ENCODE peak calls at places on chromosomes 4 and X, in six cellular contexts. F, E, N, J, S and X are unnamed samples.

GRCh38 chr4:29536745-29537144 is 1183.4 kb upstream of the PCDH7 start:
- DNase-seq in F (no peak), E (no peak), N (no peak), J (no peak), S (no peak), X (no peak)

GRCh38 chrX:38045697-38046096 is 39.3 kb downstream of the SYTL5 start:
- DNase-seq in F (peak; percentile 10), E (no peak), N (no peak), J (no peak), S (no peak), X (no peak)

GRCh38 chr4:41305486-41305885 is 48.8 kb downstream of the UCHL1 start:
- DNase-seq in F (no peak), E (no peak), N (no peak), J (no peak), S (no peak), X (no peak)

GRCh38 chr4:189376901-189377300 is 563.8 kb upstream of the FRG1 start:
- DNase-seq in F (no peak), E (no peak), N (no peak), J (no peak), S (no peak), X (no peak)

GRCh38 chr4:109072595-109072994 is 229.9 kb downstream of the COL25A1 start:
- DNase-seq in F (no peak), E (no peak), N (no peak), J (no peak), S (no peak), X (peak; percentile 89)

GRCh38 chr4:74033721-74034120 is 4.8 kb downstream of the CXCL3 start:
- DNase-seq in F (no peak), E (no peak), N (no peak), J (no peak), S (no peak), X (no peak)

GRCh38 chr4:140641789-140642439 is 73.2 kb upstream of the UCP1 start:
- DNase-seq in F (peak; percentile 69), E (peak; percentile 23), N (no peak), J (peak; percentile 84), S (peak; percentile 75), X (no peak)

GRCh38 chrX:131869182-131869581 is 153.9 kb upstream of the STK26 start:
- DNase-seq in F (no peak), E (no peak), N (no peak), J (no peak), S (no peak), X (no peak)

GRCh38 chr4:48831532-48832015 is 686 bp downstream of the OCIAD1 start:
- DNase-seq in F (no peak), E (peak; percentile 58), N (no peak), J (no peak), S (peak; percentile 5), X (no peak)

GRCh38 chrX:142156567-142156966 is 48.5 kb downstream of the MAGEC2 start:
- DNase-seq in F (no peak), E (no peak), N (no peak), J (no peak), S (peak; percentile 45), X (no peak)

GRCh38 chrX:134761788-134762187 is 103.5 kb upstream of the PLAC1 start:
- DNase-seq in F (no peak), E (peak; percentile 18), N (no peak), J (no peak), S (peak; percentile 36), X (no peak)

GRCh38 chrX:30821116-30821515 is 67.9 kb downstream of the TAB3 start:
- DNase-seq in F (no peak), E (peak; percentile 8), N (no peak), J (no peak), S (peak; percentile 1), X (no peak)

GRCh38 chrX:150044556-150044955 is 106.3 kb upstream of the EOLA2 start:
- DNase-seq in F (no peak), E (no peak), N (no peak), J (no peak), S (no peak), X (no peak)

GRCh38 chrX:115178473-115178872 is 10.7 kb upstream of the RBMXL3 start:
- DNase-seq in F (no peak), E (no peak), N (no peak), J (no peak), S (peak; percentile 39), X (no peak)

GRCh38 chr4:56641494-56642051 is 39.5 kb downstream of the HOPX start:
- DNase-seq in F (no peak), E (no peak), N (no peak), J (no peak), S (no peak), X (no peak)

GRCh38 chr4:153438916-153439756 is 27.0 kb upstream of the TMEM131L start:
- DNase-seq in F (no peak), E (peak; percentile 81), N (peak; percentile 51), J (no peak), S (no peak), X (no peak)

GRCh38 chr4:10129196-10130185 is 12.9 kb upstream of the WDR1 start:
- DNase-seq in F (no peak), E (no peak), N (no peak), J (no peak), S (no peak), X (no peak)

GRCh38 chr4:153198739-153199138 is 5.5 kb upstream of the TRIM2 start:
- DNase-seq in F (no peak), E (no peak), N (no peak), J (no peak), S (no peak), X (no peak)

GRCh38 chr4:158122501-158122900 is 50.3 kb downstream of the GASK1B start:
- DNase-seq in F (no peak), E (no peak), N (no peak), J (no peak), S (no peak), X (no peak)

GRCh38 chr4:184400375-184400870 is 73.9 kb downstream of the IRF2 start:
- DNase-seq in F (peak; percentile 45), E (no peak), N (no peak), J (no peak), S (no peak), X (no peak)

GRCh38 chr4:184397516-184398163 is 76.7 kb downstream of the IRF2 start:
- DNase-seq in F (no peak), E (no peak), N (no peak), J (no peak), S (no peak), X (no peak)

GRCh38 chr4:184399505-184399893 is 74.9 kb downstream of the IRF2 start:
- DNase-seq in F (peak; percentile 62), E (no peak), N (no peak), J (no peak), S (no peak), X (no peak)

GRCh38 chr4:184400891-184401290 is 73.5 kb downstream of the IRF2 start:
- DNase-seq in F (no peak), E (no peak), N (no peak), J (no peak), S (no peak), X (no peak)

DNA sequence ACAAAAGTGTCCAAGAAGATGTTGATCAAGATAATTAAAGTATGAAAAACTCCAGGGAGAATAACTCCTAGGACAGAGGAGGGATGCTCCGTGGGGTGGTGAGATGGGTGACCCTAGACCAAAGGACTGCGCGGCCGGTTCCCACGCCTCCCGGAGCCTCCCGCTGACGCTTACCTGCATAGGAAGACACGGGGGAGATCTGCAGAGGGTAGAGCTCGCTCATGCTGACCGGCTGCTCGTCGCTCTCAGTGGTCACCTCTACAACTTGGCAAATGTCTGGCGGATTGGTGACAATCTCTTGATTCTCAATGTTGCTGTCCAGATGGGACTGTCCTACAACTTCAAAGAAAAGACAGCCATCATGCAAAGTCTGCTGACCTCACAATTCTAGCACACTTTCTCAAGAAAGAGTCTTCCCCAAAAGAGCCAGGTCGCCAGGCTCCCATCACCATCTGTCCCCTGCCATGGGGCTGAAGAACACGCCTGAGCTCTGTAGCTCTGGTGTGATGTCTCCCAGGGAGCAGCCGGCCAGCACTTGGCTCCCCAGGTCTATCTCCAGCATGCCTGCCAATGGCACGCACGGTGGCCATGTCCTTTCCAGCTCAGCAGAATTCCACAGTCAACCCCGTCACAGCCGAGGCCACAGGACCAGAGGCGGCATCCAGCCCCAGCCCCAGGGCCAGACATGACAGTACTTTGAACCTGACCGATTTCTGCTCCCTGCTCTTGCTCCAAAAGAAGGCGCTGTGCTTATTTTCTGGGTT is 75.4 kb downstream of the IRF2 start:
- DNase-seq in F (no peak), E (no peak), N (no peak), J (no peak), S (no peak), X (no peak)
- H3K4me1 ChIP-seq in F (peaks cover 35% of the 10 kb centered on the region), E (peaks cover 28% of the 10 kb centered on the region), N (no peaks in the 10 kb centered on the region), J (no peaks in the 10 kb centered on the region), S (peaks cover 23% of the 10 kb centered on the region), X (no peaks in the 10 kb centered on the region)

GRCh38 chr4:1904042-1904441 is 32.8 kb downstream of the NSD2 start:
- DNase-seq in F (no peak), E (no peak), N (no peak), J (no peak), S (no peak), X (no peak)
- H3K36me3 ChIP-seq in F (no peaks in the 10 kb centered on the region), E (peaks cover 98% of the 10 kb centered on the region), N (peaks cover 17% of the 10 kb centered on the region), J (no peaks in the 10 kb centered on the region), S (peaks cover 19% of the 10 kb centered on the region), X (peaks cover 66% of the 10 kb centered on the region)

GRCh38 chr4:15370296-15370695 is 57.5 kb upstream of the C1QTNF7 start:
- DNase-seq in F (no peak), E (no peak), N (no peak), J (no peak), S (no peak), X (no peak)

GRCh38 chr4:15374697-15375096 is 53.1 kb upstream of the C1QTNF7 start:
- DNase-seq in F (no peak), E (no peak), N (no peak), J (no peak), S (no peak), X (no peak)

GRCh38 chr4:15375707-15376106 is 52.1 kb upstream of the C1QTNF7 start:
- DNase-seq in F (no peak), E (no peak), N (no peak), J (no peak), S (no peak), X (no peak)

GRCh38 chr4:15376145-15376544 is 51.7 kb upstream of the C1QTNF7 start:
- DNase-seq in F (no peak), E (no peak), N (no peak), J (no peak), S (no peak), X (no peak)

DNA sequence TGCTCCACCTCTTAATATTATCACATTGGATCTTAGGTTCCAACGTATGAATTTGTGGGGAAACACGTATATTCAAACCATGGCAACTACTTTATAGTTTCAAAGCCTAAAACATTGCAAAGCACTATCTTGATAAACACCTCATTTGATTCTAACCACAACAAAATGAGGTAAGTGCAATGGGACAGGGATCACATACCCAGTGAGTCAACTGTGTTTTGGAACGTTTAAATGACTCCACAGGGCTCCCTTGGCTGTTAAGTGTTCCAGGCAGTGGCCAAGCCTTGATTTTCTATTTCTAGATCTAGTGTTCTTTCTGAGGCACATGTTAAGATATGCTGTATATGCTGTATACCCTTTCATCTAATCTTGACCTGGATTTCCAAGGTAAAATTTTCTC is 54.5 kb upstream of the C1QTNF7 start:
- DNase-seq in F (no peak), E (no peak), N (no peak), J (no peak), S (no peak), X (no peak)
- H3K4me1 ChIP-seq in F (peaks cover 7% of the 10 kb centered on the region), E (no peaks in the 10 kb centered on the region), N (peaks cover 8% of the 10 kb centered on the region), J (no peaks in the 10 kb centered on the region), S (peaks cover 28% of the 10 kb centered on the region), X (no peaks in the 10 kb centered on the region)

DNA sequence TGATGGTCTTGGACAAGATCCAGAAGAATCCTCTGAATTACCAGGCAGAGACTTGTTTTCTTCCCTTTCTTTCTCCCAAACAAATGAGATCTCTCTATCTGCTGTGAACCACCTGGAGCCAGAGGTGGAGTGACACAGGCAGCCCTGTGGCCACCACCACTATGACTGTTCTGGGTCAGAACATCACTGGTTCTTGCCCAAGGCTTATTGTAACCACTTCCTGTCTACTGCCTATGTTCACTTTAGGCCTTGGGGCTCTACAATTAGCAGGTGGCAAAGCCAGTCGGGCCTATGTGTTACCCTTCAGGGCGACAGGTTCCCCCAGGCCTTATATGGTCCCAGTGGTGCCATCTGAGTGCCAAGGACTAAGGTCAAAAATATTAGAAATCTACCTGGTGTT is 161.2 kb downstream of the GLUD2 start:
- DNase-seq in F (no peak), E (no peak), N (no peak), J (no peak), S (no peak), X (no peak)
- H3K36me3 ChIP-seq in F (no peaks in the 10 kb centered on the region), E (no peaks in the 10 kb centered on the region), N (no peaks in the 10 kb centered on the region), J (no peaks in the 10 kb centered on the region), S (no peaks in the 10 kb centered on the region), X (no peaks in the 10 kb centered on the region)